ENCODE peak calls at places on chromosomes 11 and 22, in ten cellular contexts. C is upper lobe of right lung; P is psoas muscle; L is left ventricle myocardium inferior; E is neuronal stem cell; O is fibroblast of lung; T is A549; Y is CD4-positive, CD25-positive, alpha-beta regulatory T cell; M is neural progenitor cell; H is thoracic aorta. J is an unnamed sample.

GRCh38 chr22:35113341-35113740 is 47.4 kb downstream of the ISX start:
- DNase-seq in C (no peak), H (no peak), L (no peak), P (no peak), M (no peak), T (no peak), O (no peak), Y (no peak), E (no peak), J (no peak)

GRCh38 chr11:12497431-12497830 is 120.1 kb downstream of the PARVA start:
- DNase-seq in L (no peak), P (no peak), E (no peak), C (no peak), M (no peak), O (no peak), T (no peak), Y (no peak), H (no peak), J (no peak)

GRCh38 chr11:61791737-61792309 is 576 bp downstream of the TMEM258 start:
- DNase-seq in M (peak; percentile 86), E (peak; percentile 66), L (peak; percentile 32), P (peak; percentile 61), C (no peak), O (peak; percentile 91), H (peak; percentile 54), T (peak; percentile 82), Y (peak; percentile 49), J (peak; percentile 79)

GRCh38 chr11:26442131-26442530 is 110.2 kb downstream of the ANO3 start:
- DNase-seq in L (no peak), C (no peak), Y (no peak), E (no peak), T (no peak), P (no peak), M (no peak), O (peak; percentile 54), H (no peak), J (no peak)

GRCh38 chr11:64120951-64121569 is 44.9 kb downstream of the MACROD1 start:
- DNase-seq in C (no peak), P (no peak), O (peak; percentile 39), M (no peak), L (peak; percentile 39), H (no peak), E (no peak), Y (no peak), T (no peak), J (peak; percentile 76)

GRCh38 chr11:27118371-27118770 is 77.8 kb downstream of the BBOX1 start:
- DNase-seq in E (no peak), O (no peak), P (no peak), C (no peak), T (no peak), H (no peak), Y (no peak), L (no peak), M (no peak), J (no peak)

GRCh38 chr11:34784318-34784841 is 131.8 kb downstream of the APIP start:
- DNase-seq in E (no peak), O (no peak), C (no peak), M (no peak), T (no peak), P (no peak), Y (no peak), L (no peak), H (no peak), J (no peak)

GRCh38 chr11:129992161-129992944 is 10.3 kb downstream of the PRDM10 start:
- DNase-seq in H (no peak), C (no peak), T (peak; percentile 15), L (no peak), Y (peak; percentile 63), P (no peak), M (peak; percentile 52), E (no peak), O (peak; percentile 46), J (peak; percentile 12)

GRCh38 chr22:38490915-38491314 is 15.2 kb downstream of the DDX17 start:
- DNase-seq in O (peak; percentile 65), T (no peak), C (no peak), E (no peak), Y (no peak), H (no peak), P (peak; percentile 37), M (no peak), L (peak; percentile 67), J (peak; percentile 17)

GRCh38 chr22:37043828-37044538 is 7.6 kb upstream of the KCTD17 start:
- DNase-seq in M (peak; percentile 55), H (no peak), E (no peak), L (peak; percentile 58), Y (peak; percentile 69), P (peak; percentile 52), C (peak; percentile 90), O (peak; percentile 45), T (peak; percentile 86), J (peak; percentile 55)

GRCh38 chr11:122162095-122162494 is 46.1 kb upstream of the BLID start:
- DNase-seq in Y (no peak), L (no peak), O (no peak), M (no peak), T (no peak), C (no peak), P (no peak), E (no peak), H (no peak), J (no peak)

GRCh38 chr22:45314789-45315188 is 5.1 kb downstream of the FAM118A start:
- DNase-seq in Y (no peak), T (no peak), M (no peak), L (no peak), C (no peak), O (no peak), H (no peak), E (no peak), P (no peak), J (no peak)

GRCh38 chr11:69301491-69302401 is 7.8 kb downstream of the MYEOV start:
- DNase-seq in H (no peak), O (peak; percentile 91), L (no peak), Y (no peak), M (no peak), E (no peak), P (peak; percentile 52), T (peak; percentile 98), C (peak; percentile 83), J (peak; percentile 97)
- H3K4me1 ChIP-seq in H (peaks cover 46% of the 10 kb centered on the region), O (peaks cover 49% of the 10 kb centered on the region), L (peaks cover 55% of the 10 kb centered on the region), Y (peaks cover 22% of the 10 kb centered on the region), M (no peaks in the 10 kb centered on the region), E (peaks cover 10% of the 10 kb centered on the region), P (peaks cover 16% of the 10 kb centered on the region), T (peaks cover 89% of the 10 kb centered on the region), C (peaks cover 22% of the 10 kb centered on the region), J (peaks cover 56% of the 10 kb centered on the region)

DNA sequence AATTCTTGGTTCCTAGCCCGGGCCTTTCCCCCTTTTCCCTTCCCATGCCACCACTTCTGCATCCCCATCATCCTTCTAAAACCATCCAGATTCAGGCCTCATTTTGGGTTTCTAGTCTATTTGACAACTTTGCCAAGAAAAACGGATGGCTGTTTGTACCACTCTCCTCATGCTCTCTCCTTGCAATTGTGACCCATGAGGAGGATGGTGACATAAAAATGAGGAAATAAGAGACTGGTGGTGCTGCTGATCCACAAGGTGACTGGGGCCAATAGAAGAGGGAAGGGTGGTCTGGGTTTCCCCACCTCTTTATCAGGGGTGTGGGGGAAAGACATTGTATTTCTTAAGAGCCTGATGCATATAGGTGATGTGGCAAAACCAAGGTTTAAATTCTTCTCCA is 1.0 kb downstream of the MS4A4A start:
- DNase-seq in P (no peak), O (no peak), E (no peak), L (no peak), Y (no peak), H (no peak), T (no peak), M (no peak), C (no peak), J (no peak)
- H3K27ac ChIP-seq in P (no peak overlapping the region), O (no peak overlapping the region), E (no peak overlapping the region), L (peak overlapping the region; percentile 42), Y (no peak overlapping the region), H (peak overlapping the region; percentile 44), T (no peak overlapping the region), M (no peak overlapping the region), C (peak overlapping the region; percentile 74), J (no peak overlapping the region)

GRCh38 chr11:128515086-128515485 is 72.3 kb downstream of the ETS1 start:
- DNase-seq in M (no peak), Y (peak; percentile 59), T (no peak), P (no peak), O (no peak), C (no peak), H (no peak), L (no peak), E (no peak), J (no peak)
- H3K4me3 ChIP-seq in M (no peak overlapping the region), Y (peak overlapping the region; percentile 100), T (no peak overlapping the region), P (peak overlapping the region; percentile 88), O (no peak overlapping the region), C (peak overlapping the region; percentile 74), H (peak overlapping the region; percentile 8), L (peak overlapping the region; percentile 81), E (no peak overlapping the region), J (no peak overlapping the region)

GRCh38 chr11:3907590-3907989 is 52.1 kb downstream of the STIM1 start:
- DNase-seq in M (no peak), O (no peak), H (no peak), C (no peak), T (no peak), Y (peak; percentile 47), E (no peak), L (no peak), P (no peak), J (no peak)
- H3K4me1 ChIP-seq in M (peaks cover 16% of the 10 kb centered on the region), O (peaks cover 5% of the 10 kb centered on the region), H (peaks cover 30% of the 10 kb centered on the region), C (peaks cover 37% of the 10 kb centered on the region), T (peaks cover 54% of the 10 kb centered on the region), Y (peaks cover 62% of the 10 kb centered on the region), E (peaks cover 10% of the 10 kb centered on the region), L (peaks cover 33% of the 10 kb centered on the region), P (peaks cover 62% of the 10 kb centered on the region), J (no peaks in the 10 kb centered on the region)

GRCh38 chr22:42967933-42968332 is 47.0 kb downstream of the PACSIN2 start:
- DNase-seq in E (no peak), Y (no peak), C (peak; percentile 81), L (peak; percentile 69), T (no peak), H (no peak), P (peak; percentile 67), O (no peak), M (no peak), J (peak; percentile 37)

GRCh38 chr22:42969348-42969975 is 45.5 kb downstream of the PACSIN2 start:
- DNase-seq in P (no peak), L (no peak), M (no peak), T (no peak), E (no peak), H (no peak), C (no peak), Y (no peak), O (peak; percentile 94), J (no peak)

GRCh38 chr22:42964994-42965699 is 49.8 kb downstream of the PACSIN2 start:
- DNase-seq in C (no peak), E (no peak), T (no peak), M (no peak), H (no peak), L (no peak), Y (peak; percentile 46), P (no peak), O (no peak), J (peak; percentile 74)

GRCh38 chr22:42966389-42966998 is 48.5 kb downstream of the PACSIN2 start:
- DNase-seq in M (no peak), T (no peak), P (no peak), O (peak; percentile 48), L (no peak), Y (no peak), E (no peak), C (no peak), H (no peak), J (no peak)

DNA sequence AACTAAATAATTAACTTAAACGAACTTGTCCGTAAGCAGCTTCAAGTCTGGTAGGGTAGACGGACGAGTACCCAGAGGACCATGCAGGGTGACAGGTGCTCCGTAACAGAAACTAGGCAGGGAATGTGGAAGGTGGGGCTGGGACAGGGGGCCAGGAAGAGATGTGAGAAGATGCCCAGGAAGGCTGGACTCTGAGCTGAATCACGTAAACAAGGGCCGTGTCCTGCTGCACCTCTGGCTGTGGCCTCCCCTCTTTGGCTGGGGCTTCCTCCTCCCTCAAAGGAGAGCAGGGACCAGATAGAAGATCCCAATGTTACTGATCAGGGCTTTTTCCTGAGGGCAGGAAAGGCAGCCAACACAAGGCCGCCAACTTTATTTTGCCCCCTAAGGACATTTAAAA is 47.9 kb downstream of the PACSIN2 start:
- DNase-seq in L (no peak), T (no peak), C (no peak), O (no peak), M (no peak), E (no peak), H (no peak), P (no peak), Y (no peak), J (no peak)
- H3K27ac ChIP-seq in L (no peak overlapping the region), T (no peak overlapping the region), C (no peak overlapping the region), O (no peak overlapping the region), M (no peak overlapping the region), E (no peak overlapping the region), H (peak overlapping the region; percentile 36), P (peak overlapping the region; percentile 88), Y (no peak overlapping the region), J (no peak overlapping the region)

J was measured in SJCRH30.